ENCODE peak calls at places on chromosomes 5 and 9, in eight cellular contexts. E, R, T, V, B, S, O and Q are unnamed samples.

GRCh38 chr5:173591300-173591622 is 25.2 kb downstream of the BOD1 start:
- DNase-seq in E (no peak), R (no peak), T (no peak), V (no peak), B (no peak), S (no peak), O (no peak), Q (no peak)

GRCh38 chr5:17123785-17124184 is 93.6 kb upstream of the BASP1 start:
- DNase-seq in E (no peak), R (no peak), T (no peak), V (no peak), B (no peak), S (no peak), O (no peak), Q (no peak)

GRCh38 chr9:92706218-92706940 is 36.4 kb upstream of the IPPK start:
- DNase-seq in E (no peak), R (peak; percentile 78), T (no peak), V (no peak), B (no peak), S (no peak), O (no peak), Q (no peak)

GRCh38 chr5:82347213-82347947 is 69.2 kb upstream of the RPS23 start:
- DNase-seq in E (peak; percentile 66), R (no peak), T (no peak), V (no peak), B (peak; percentile 90), S (peak; percentile 25), O (no peak), Q (peak; percentile 59)

GRCh38 chr9:90141723-90142122 is 500.9 kb downstream of the DIRAS2 start:
- DNase-seq in E (no peak), R (peak; percentile 31), T (no peak), V (no peak), B (peak; percentile 29), S (no peak), O (no peak), Q (no peak)

GRCh38 chr9:133592731-133593409 is 16.3 kb downstream of the FAM163B start:
- DNase-seq in E (no peak), R (no peak), T (no peak), V (no peak), B (no peak), S (no peak), O (no peak), Q (no peak)

GRCh38 chr5:140342896-140343295 is 3.5 kb downstream of the HBEGF start:
- DNase-seq in E (no peak), R (no peak), T (no peak), V (no peak), B (no peak), S (no peak), O (no peak), Q (no peak)

GRCh38 chr5:91079037-91079436 is 304.1 kb downstream of the ARRDC3 start:
- DNase-seq in E (no peak), R (no peak), T (no peak), V (no peak), B (no peak), S (no peak), O (no peak), Q (peak; percentile 60)

GRCh38 chr5:125083932-125084331 is 337.5 kb upstream of the ZNF608 start:
- DNase-seq in E (no peak), R (no peak), T (no peak), V (no peak), B (peak; percentile 93), S (no peak), O (no peak), Q (no peak)

GRCh38 chr9:117224676-117225075 is 190.2 kb downstream of the ASTN2 start:
- DNase-seq in E (no peak), R (peak; percentile 82), T (no peak), V (no peak), B (no peak), S (no peak), O (no peak), Q (no peak)

GRCh38 chr5:159638954-159639559 is 277.2 kb upstream of the ADRA1B start:
- DNase-seq in E (no peak), R (no peak), T (no peak), V (no peak), B (peak; percentile 4), S (no peak), O (no peak), Q (no peak)

GRCh38 chr9:95366731-95367325 is 49.3 kb upstream of the FANCC start:
- DNase-seq in E (no peak), R (peak; percentile 80), T (no peak), V (no peak), B (no peak), S (no peak), O (no peak), Q (no peak)

GRCh38 chr9:98488578-98489312 is 220.0 kb downstream of the GABBR2 start:
- DNase-seq in E (no peak), R (peak; percentile 88), T (no peak), V (no peak), B (peak; percentile 98), S (no peak), O (no peak), Q (peak; percentile 80)

GRCh38 chr5:176810084-176810597 is at the start of gene UNC5A:
- DNase-seq in E (peak; percentile 58), R (peak; percentile 73), T (no peak), V (peak; percentile 15), B (peak; percentile 17), S (peak; percentile 24), O (no peak), Q (no peak)

GRCh38 chr5:122942164-122942914 is 94.2 kb downstream of the PPIC start:
- DNase-seq in E (no peak), R (peak; percentile 64), T (no peak), V (no peak), B (peak; percentile 4), S (no peak), O (no peak), Q (no peak)

GRCh38 chr9:120733190-120733589 is 18.9 kb upstream of the MEGF9 start:
- DNase-seq in E (no peak), R (no peak), T (peak; percentile 80), V (no peak), B (peak; percentile 80), S (peak; percentile 22), O (peak; percentile 44), Q (peak; percentile 93)

GRCh38 chr5:16616536-16617271 is at the start of gene RETREG1:
- DNase-seq in E (peak; percentile 76), R (peak; percentile 53), T (peak; percentile 67), V (peak; percentile 79), B (no peak), S (peak; percentile 68), O (peak; percentile 77), Q (peak; percentile 72)

GRCh38 chr9:107387401-107387800 is 102.2 kb downstream of the KLF4 start:
- DNase-seq in E (no peak), R (no peak), T (peak; percentile 11), V (no peak), B (no peak), S (peak; percentile 24), O (peak; percentile 33), Q (peak; percentile 69)

GRCh38 chr5:32193591-32193990 is 19.5 kb upstream of the GOLPH3 start:
- DNase-seq in E (peak; percentile 74), R (no peak), T (peak; percentile 93), V (no peak), B (peak; percentile 77), S (peak; percentile 88), O (peak; percentile 93), Q (peak; percentile 57)

DNA sequence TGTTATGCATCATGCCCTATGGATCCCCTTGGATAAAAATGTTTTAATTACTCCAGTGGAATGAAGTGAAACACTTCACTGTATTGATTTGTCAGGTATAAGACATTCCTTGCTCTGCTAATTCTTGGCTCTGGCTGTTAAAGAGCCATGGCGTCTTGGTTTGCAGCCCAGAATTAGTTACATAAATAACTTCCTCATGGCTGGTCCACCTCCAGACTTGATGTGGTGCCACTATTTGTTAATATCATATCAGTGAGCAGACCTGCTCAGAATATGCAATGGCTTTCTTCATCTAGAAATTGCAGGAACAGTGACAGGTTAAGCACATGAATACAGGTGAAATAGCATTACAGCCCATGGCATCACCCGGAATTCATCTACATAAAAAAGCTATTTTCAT is 446.9 kb upstream of the GRIN3A start:
- DNase-seq in E (no peak), R (no peak), T (peak; percentile 34), V (no peak), B (no peak), S (no peak), O (peak; percentile 28), Q (no peak)
- H3K27ac ChIP-seq in E (no peak overlapping the region), R (no peak overlapping the region), T (no peak overlapping the region), V (no peak overlapping the region), B (no peak overlapping the region), S (peak overlapping the region; percentile 2), O (no peak overlapping the region), Q (no peak overlapping the region)

DNA sequence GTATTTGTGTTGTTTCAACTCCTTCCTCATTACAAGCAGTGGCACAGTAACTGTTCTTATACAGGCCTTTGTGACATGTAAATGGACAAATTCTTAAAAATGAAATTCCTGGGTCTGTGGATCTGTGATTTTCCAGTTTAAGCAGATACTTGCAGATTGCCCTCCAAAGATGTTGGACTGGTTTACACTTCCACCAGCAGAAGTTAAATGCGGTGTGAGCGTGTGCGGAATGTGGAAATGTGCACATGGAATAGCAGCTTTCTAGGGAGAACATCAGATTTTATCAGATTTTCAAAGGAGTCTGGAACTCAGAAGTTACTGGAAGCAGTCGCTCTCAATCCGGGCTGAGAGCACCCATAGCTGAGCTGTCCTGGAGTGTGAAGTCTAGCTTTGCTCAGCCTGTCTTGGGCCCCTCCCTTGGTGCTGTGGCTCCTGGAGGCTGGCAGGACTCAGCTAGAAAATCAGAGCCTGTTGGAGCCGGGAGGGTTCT is 97.4 kb downstream of the PPARGC1B start:
- DNase-seq in E (no peak), R (no peak), T (no peak), V (no peak), B (no peak), S (no peak), O (no peak), Q (no peak)
- H3K4me1 ChIP-seq in E (peaks cover 67% of the 10 kb centered on the region), R (no peaks in the 10 kb centered on the region), T (no peaks in the 10 kb centered on the region), V (no peaks in the 10 kb centered on the region), B (no peaks in the 10 kb centered on the region), S (peaks cover 84% of the 10 kb centered on the region), O (peaks cover 51% of the 10 kb centered on the region), Q (no peaks in the 10 kb centered on the region)

GRCh38 chr9:136902259-136902821 is 16.0 kb downstream of the TRAF2 start:
- DNase-seq in E (peak; percentile 79), R (no peak), T (peak; percentile 83), V (peak; percentile 82), B (peak; percentile 86), S (peak; percentile 67), O (peak; percentile 85), Q (peak; percentile 97)
- H3K27ac ChIP-seq in E (peak overlapping the region; percentile 92), R (no peak overlapping the region), T (peak overlapping the region; percentile 67), V (peak overlapping the region; percentile 77), B (no peak overlapping the region), S (peak overlapping the region; percentile 89), O (peak overlapping the region; percentile 72), Q (peak overlapping the region; percentile 94)

GRCh38 chr9:127341152-127341551 is 55.8 kb upstream of the SLC2A8 start:
- DNase-seq in E (no peak), R (no peak), T (no peak), V (no peak), B (no peak), S (no peak), O (no peak), Q (peak; percentile 54)

GRCh38 chr9:127336708-127337352 is 60.1 kb upstream of the SLC2A8 start:
- DNase-seq in E (peak; percentile 89), R (peak; percentile 43), T (peak; percentile 77), V (no peak), B (peak; percentile 96), S (peak; percentile 79), O (peak; percentile 86), Q (peak; percentile 65)

GRCh38 chr9:127344373-127344995 is 52.5 kb upstream of the SLC2A8 start:
- DNase-seq in E (peak; percentile 62), R (peak; percentile 28), T (no peak), V (no peak), B (peak; percentile 64), S (no peak), O (no peak), Q (peak; percentile 72)

GRCh38 chr9:127336086-127336485 is 60.9 kb upstream of the SLC2A8 start:
- DNase-seq in E (no peak), R (no peak), T (no peak), V (no peak), B (peak; percentile 68), S (no peak), O (no peak), Q (no peak)

GRCh38 chr9:127340721-127341120 is 56.2 kb upstream of the SLC2A8 start:
- DNase-seq in E (peak; percentile 61), R (no peak), T (no peak), V (no peak), B (no peak), S (no peak), O (peak; percentile 48), Q (no peak)
- H3K4me1 ChIP-seq in E (peaks cover 29% of the 10 kb centered on the region), R (no peaks in the 10 kb centered on the region), T (no peaks in the 10 kb centered on the region), V (no peaks in the 10 kb centered on the region), B (peaks cover 15% of the 10 kb centered on the region), S (peaks cover 70% of the 10 kb centered on the region), O (peaks cover 38% of the 10 kb centered on the region), Q (peaks cover 56% of the 10 kb centered on the region)